ENCODE peak calls at places on chromosomes 16 and 17, in five cellular contexts. J is effector memory CD4-positive, alpha-beta T cell; M is PC-3; Z is colonic mucosa; C is A549. O is an unnamed sample.

GRCh38 chr17:68511671-68512246 is 471 bp upstream of the PRKAR1A start:
- DNase-seq in C (peak; percentile 73), Z (peak; percentile 81), J (peak; percentile 59), M (peak; percentile 78), O (peak; percentile 84)

GRCh38 chr16:59552164-59552563 is 818.0 kb upstream of the GOT2 start:
- DNase-seq in Z (no peak), J (no peak), C (peak; percentile 14), M (no peak), O (no peak)

GRCh38 chr17:47966079-47966519 is 4.8 kb upstream of the CDK5RAP3 start:
- DNase-seq in M (peak; percentile 38), C (peak; percentile 66), J (no peak), Z (peak; percentile 92), O (no peak)

GRCh38 chr17:3009411-3009920 is 53.9 kb downstream of the OR1D5 start:
- DNase-seq in J (no peak), C (no peak), M (no peak), Z (no peak), O (no peak)

GRCh38 chr16:86016201-86016965 is 117.4 kb downstream of the IRF8 start:
- DNase-seq in J (peak; percentile 18), Z (peak; percentile 48), C (peak; percentile 64), M (peak; percentile 53), O (peak; percentile 36)

GRCh38 chr17:50257574-50258224 is 16.6 kb upstream of the TMEM92 start:
- DNase-seq in Z (no peak), C (no peak), J (no peak), M (no peak), O (no peak)

GRCh38 chr17:64410750-64411490 is 20.3 kb upstream of the PECAM1 start:
- DNase-seq in Z (no peak), C (no peak), J (no peak), M (no peak), O (no peak)

GRCh38 chr17:15257316-15257925 is 7.7 kb downstream of the PMP22 start:
- DNase-seq in J (peak; percentile 30), C (peak; percentile 82), Z (peak; percentile 84), M (peak; percentile 99), O (peak; percentile 84)

GRCh38 chr17:45230787-45231480 is 9.2 kb downstream of the FMNL1 start:
- DNase-seq in J (no peak), Z (no peak), C (peak; percentile 72), M (peak; percentile 66), O (no peak)
- H3K27ac ChIP-seq in J (peak overlapping the region; percentile 100), Z (no peak overlapping the region), C (peak overlapping the region; percentile 97), M (peak overlapping the region; percentile 69), O (no peak overlapping the region)

GRCh38 chr17:17072546-17072945 is 30.3 kb downstream of the MPRIP start:
- DNase-seq in C (no peak), M (no peak), J (no peak), Z (no peak), O (no peak)

GRCh38 chr17:17069849-17070248 is 27.6 kb downstream of the MPRIP start:
- DNase-seq in Z (no peak), M (no peak), J (no peak), C (no peak), O (no peak)

GRCh38 chr17:17070931-17071330 is 28.7 kb downstream of the MPRIP start:
- DNase-seq in J (no peak), C (no peak), Z (peak; percentile 68), M (no peak), O (no peak)

GRCh38 chr17:17073006-17073626 is 30.9 kb downstream of the MPRIP start:
- DNase-seq in Z (no peak), C (no peak), J (no peak), M (no peak), O (no peak)

DNA sequence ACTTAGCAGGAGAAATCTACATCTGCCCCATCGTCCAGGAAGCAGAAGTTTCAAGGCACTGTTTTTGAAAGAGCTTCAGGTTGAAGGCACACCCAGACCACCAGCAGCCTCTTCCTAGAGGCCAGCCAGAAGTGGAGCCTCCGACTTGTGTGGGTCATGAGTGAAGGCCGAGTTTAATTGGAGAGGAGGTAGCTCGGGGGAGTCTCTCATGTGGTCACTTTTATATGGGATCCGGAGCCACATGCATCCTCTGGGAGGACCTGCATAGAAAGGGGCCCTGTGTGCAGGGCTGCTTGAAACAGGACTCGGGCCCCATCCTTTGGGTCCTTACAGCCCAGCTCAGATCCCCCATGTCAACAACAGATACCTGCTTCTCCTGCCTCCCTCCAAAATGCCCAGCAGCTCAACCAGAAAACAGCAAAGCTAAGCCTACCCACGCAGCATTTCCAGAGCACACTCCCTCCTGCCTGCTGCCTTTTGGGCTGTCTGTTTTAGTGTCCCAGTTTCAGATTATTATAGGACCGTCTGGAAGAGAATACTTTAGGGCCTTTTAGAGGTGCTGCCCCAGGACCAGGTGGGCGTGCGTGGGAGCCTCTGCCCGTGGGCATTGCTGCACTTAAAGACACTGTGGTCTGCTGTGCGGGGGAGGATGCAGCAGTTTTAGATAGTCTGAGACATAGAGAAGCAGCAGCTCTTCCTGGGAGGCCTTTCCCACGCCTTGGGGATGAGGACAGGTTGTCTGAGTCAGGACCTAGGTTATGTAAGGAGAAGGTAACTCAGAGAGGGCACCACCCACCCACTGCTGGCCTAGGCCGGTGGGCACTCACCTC is 29.5 kb downstream of the MPRIP start:
- DNase-seq in M (no peak), Z (no peak), C (peak; percentile 42), J (no peak), O (no peak)
- H3K27ac ChIP-seq in M (peak overlapping the region; percentile 1), Z (no peak overlapping the region), C (peak overlapping the region; percentile 52), J (no peak overlapping the region), O (no peak overlapping the region)

DNA sequence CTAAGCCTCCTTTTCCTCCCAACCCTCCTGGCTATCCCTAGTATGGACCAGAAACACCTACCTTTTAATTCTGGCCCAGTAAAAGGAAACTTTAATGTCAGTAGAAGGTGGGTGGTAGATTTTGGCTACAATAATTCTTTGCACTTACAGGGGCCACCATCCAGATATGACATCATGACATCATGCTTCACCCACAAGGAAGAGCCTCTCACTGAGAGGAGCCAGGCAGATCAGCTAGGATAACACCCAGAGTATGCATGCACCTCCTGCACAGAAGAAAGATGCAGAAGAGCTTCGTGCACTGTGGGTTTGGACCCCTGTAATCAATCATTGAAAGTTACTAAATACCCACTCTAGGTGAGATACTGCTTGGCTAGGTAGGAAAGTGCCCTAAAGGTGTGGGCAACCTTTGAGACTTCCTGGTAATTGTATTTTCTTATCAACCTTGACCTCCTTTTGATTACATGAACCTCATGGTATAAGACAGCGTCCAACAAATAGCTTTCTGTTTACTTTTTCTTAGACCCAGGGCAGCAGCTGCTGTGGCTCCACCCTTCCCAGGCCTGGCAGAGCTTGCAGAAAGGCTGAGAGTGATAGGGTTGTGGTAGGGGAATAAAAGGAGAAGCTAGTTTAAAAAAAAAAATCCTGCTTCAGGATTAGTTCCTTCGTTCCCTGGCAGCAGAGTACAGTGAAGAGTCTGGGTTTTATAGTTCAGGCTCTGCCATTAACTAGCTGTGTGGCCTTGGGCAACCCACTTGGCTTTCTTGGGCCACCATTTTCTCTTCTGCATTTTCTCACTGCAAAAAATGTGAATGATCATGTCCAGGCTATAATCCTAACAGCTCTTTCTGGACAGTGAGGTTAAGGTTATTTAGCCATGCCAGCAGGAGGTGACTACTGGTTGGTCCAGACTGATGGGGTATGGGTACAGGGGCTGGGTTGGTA is 6.2 kb downstream of the MAP3K14 start:
- DNase-seq in M (peak; percentile 22), C (no peak), J (no peak), Z (peak; percentile 88), O (no peak)
- H3K27ac ChIP-seq in M (peak overlapping the region; percentile 94), C (peak overlapping the region; percentile 91), J (peak overlapping the region; percentile 80), Z (peak overlapping the region; percentile 98), O (peak overlapping the region; percentile 78)

GRCh38 chr17:29592850-29593545 is at the start of gene ANKRD13B:
- DNase-seq in C (peak; percentile 66), J (no peak), Z (peak; percentile 66), M (no peak), O (no peak)

GRCh38 chr17:29590261-29590978 is 972 bp upstream of the GIT1 start:
- DNase-seq in M (no peak), Z (no peak), C (peak; percentile 73), J (no peak), O (no peak)

GRCh38 chr17:29590979-29591736 is 1.7 kb upstream of the GIT1 start:
- DNase-seq in M (no peak), Z (no peak), C (peak; percentile 92), J (no peak), O (no peak)

GRCh38 chr17:29593546-29594440 is 861 bp downstream of the ANKRD13B start:
- DNase-seq in J (no peak), M (peak; percentile 6), C (peak; percentile 57), Z (no peak), O (no peak)

DNA sequence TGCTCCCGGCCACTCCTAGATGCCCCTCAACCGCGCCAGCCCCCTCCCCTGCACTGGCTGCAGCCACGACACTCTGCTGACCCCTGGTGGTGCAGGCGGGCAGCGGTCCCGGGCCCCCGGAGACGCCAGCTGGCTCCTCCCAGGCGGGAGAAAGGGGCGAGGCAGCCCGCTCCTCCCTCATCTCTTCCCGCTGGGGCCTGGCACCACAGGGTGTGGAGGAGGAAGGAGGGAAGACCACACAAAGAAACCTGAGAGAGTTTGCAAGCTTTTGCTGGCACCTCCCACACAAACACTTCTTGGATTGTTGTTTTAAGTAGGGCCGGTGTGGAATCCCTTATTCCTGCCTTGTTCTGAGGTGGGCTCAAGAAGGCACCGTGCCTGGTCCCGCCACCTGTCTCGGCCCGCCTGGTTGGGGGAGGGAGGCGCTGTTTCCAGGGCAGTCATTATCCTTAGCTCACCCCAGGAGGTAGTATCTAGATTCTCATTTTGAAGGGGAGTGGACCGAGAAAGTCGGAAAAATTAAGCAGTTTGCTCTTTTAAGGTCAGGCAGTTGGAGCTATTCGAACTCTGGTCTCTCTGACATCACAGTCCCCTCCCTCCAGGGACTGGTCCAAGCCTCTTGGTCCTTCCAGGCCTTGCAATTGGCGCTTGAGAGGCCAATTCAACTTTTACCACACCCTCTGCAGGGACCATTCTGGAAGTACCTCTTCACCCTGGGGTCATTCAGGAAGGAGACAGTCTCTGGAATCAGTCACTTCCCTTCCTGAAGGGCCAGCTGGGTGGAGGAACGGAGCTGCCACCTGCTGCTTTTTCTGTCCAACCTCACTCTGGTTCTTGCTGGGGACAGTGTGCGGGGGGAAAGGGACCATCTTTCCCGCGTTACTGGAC is 951 bp upstream of the ANKRD13B start:
- DNase-seq in Z (peak; percentile 95), C (peak; percentile 95), M (peak; percentile 80), J (peak; percentile 72), O (peak; percentile 87)
- H3K27ac ChIP-seq in Z (peak overlapping the region; percentile 77), C (peak overlapping the region; percentile 95), M (peak overlapping the region; percentile 8), J (no peak overlapping the region), O (no peak overlapping the region)

O was measured in lung.